ENCODE peak calls at places on chromosomes 3 and 15, in five cellular contexts. N is stimulated activated CD4-positive, alpha-beta T cell treated with anti-CD3 and anti-CD28 coated beads, Interleukin-2, amount 100 ng/mL, for 48 hours; Q is GM03348; E is fibroblast of gingiva; A is hepatocyte. R is an unnamed sample.

GRCh38 chr15:81024265-81024875 is 23.6 kb downstream of the TLNRD1 start:
- DNase-seq in Q (no peak), A (peak; percentile 29), N (no peak), E (no peak), R (no peak)

GRCh38 chr3:32146669-32147315 is 40.4 kb downstream of the GPD1L start:
- DNase-seq in E (no peak), N (no peak), Q (no peak), A (no peak), R (no peak)

GRCh38 chr3:52291508-52292181 is 4.0 kb downstream of the GLYCTK start:
- DNase-seq in Q (peak; percentile 48), E (no peak), A (peak; percentile 51), N (no peak), R (peak; percentile 68)

GRCh38 chr15:48719668-48720067 is 74.2 kb upstream of the FBN1 start:
- DNase-seq in A (no peak), Q (no peak), E (no peak), N (no peak), R (no peak)

GRCh38 chr15:38558714-38559059 is 5.9 kb downstream of the RASGRP1 start:
- DNase-seq in E (no peak), N (no peak), A (no peak), Q (peak; percentile 28), R (no peak)

GRCh38 chr15:47961401-47962090 is 159.2 kb upstream of the SLC24A5 start:
- DNase-seq in E (no peak), N (no peak), Q (no peak), A (no peak), R (peak; percentile 25)

GRCh38 chr3:30766522-30766921 is 127.9 kb downstream of the GADL1 start:
- DNase-seq in Q (no peak), E (no peak), N (no peak), A (no peak), R (no peak)

GRCh38 chr3:142273501-142273900 is 48.1 kb upstream of the GK5 start:
- DNase-seq in E (no peak), Q (no peak), N (no peak), A (no peak), R (no peak)

GRCh38 chr3:151171145-151171544 is 31.9 kb downstream of the GPR171 start:
- DNase-seq in N (no peak), E (no peak), Q (no peak), A (no peak), R (no peak)

GRCh38 chr3:125618208-125618607 is 22.9 kb upstream of the OSBPL11 start:
- DNase-seq in A (no peak), E (no peak), N (no peak), Q (no peak), R (no peak)

GRCh38 chr3:46884929-46885328 is 7.4 kb downstream of the PTH1R start:
- DNase-seq in N (no peak), A (no peak), Q (no peak), E (no peak), R (no peak)

GRCh38 chr3:128287161-128287560 is 133.9 kb downstream of the EEFSEC start:
- DNase-seq in N (no peak), E (no peak), Q (no peak), A (no peak), R (no peak)

GRCh38 chr15:43208052-43209002 is 12.5 kb downstream of the EPB42 start:
- DNase-seq in E (no peak), A (no peak), N (no peak), Q (no peak), R (no peak)

GRCh38 chr15:78272776-78273175 is 8.4 kb downstream of the DNAJA4 start:
- DNase-seq in Q (no peak), N (no peak), E (no peak), A (no peak), R (no peak)

GRCh38 chr3:8191406-8191805 is 310.2 kb upstream of the LMCD1 start:
- DNase-seq in N (no peak), E (no peak), Q (no peak), A (no peak), R (no peak)

GRCh38 chr15:100341662-100342560 is at the start of gene ADAMTS17:
- DNase-seq in Q (peak; percentile 86), E (peak; percentile 70), N (peak; percentile 89), A (peak; percentile 97), R (peak; percentile 58)

GRCh38 chr3:187101184-187102072 is 37.9 kb downstream of the RPL39L start:
- DNase-seq in E (peak; percentile 39), A (peak; percentile 57), N (peak; percentile 48), Q (peak; percentile 70), R (no peak)

GRCh38 chr15:31525296-31525695 is 198.7 kb downstream of the KLF13 start:
- DNase-seq in E (no peak), N (no peak), A (no peak), Q (no peak), R (no peak)

GRCh38 chr3:144921710-144922109 is 950.1 kb downstream of the DIPK2A start:
- DNase-seq in Q (no peak), N (no peak), E (peak; percentile 25), A (no peak), R (no peak)

GRCh38 chr3:100002599-100003350 is 111.5 kb downstream of the FILIP1L start:
- DNase-seq in A (peak; percentile 89), Q (peak; percentile 61), E (peak; percentile 48), N (no peak), R (no peak)

R was measured in GM12892.